ENCODE peak calls at places on chromosomes 3 and 15, in eight cellular contexts. C is left lung, X is right atrium auricular region, U is progenitor cell of endocrine pancreas, Y is endothelial cell of umbilical vein, W is osteoblast, I is endothelial cell, N is BJ. E is an unnamed sample.

GRCh38 chr3:42225486-42226363 is 40.3 kb downstream of the CCK start:
- DNase-seq in N (no peak), W (no peak), U (no peak), Y (no peak), I (no peak), X (no peak), C (no peak), E (no peak)

GRCh38 chr3:10581251-10581650 is 75.9 kb upstream of the ATP2B2 start:
- DNase-seq in W (peak; percentile 94), N (no peak), C (no peak), Y (no peak), U (no peak), I (no peak), X (no peak), E (no peak)

GRCh38 chr3:61903931-61904657 is 342.7 kb downstream of the PTPRG start:
- DNase-seq in Y (peak; percentile 34), W (peak; percentile 56), N (no peak), X (no peak), U (no peak), I (no peak), C (no peak), E (peak; percentile 3)

GRCh38 chr15:94584833-94585244 is 353.5 kb downstream of the MCTP2 start:
- DNase-seq in C (peak; percentile 35), X (no peak), I (peak; percentile 63), Y (peak; percentile 98), U (no peak), W (no peak), N (no peak), E (no peak)

GRCh38 chr3:126300761-126301481 is 56.3 kb downstream of the KLF15 start:
- DNase-seq in X (no peak), U (no peak), Y (no peak), W (no peak), I (no peak), N (no peak), C (peak; percentile 60), E (no peak)

GRCh38 chr15:56150204-56150603 is 93.5 kb downstream of the RFX7 start:
- DNase-seq in Y (no peak), W (no peak), X (no peak), U (no peak), N (no peak), I (no peak), C (no peak), E (no peak)

GRCh38 chr15:77118787-77119410 is 48.0 kb upstream of the TSPAN3 start:
- DNase-seq in U (no peak), W (no peak), Y (peak; percentile 80), I (no peak), N (peak; percentile 28), X (no peak), C (no peak), E (peak; percentile 61)

GRCh38 chr3:8840556-8840955 is 71.1 kb upstream of the OXTR start:
- DNase-seq in X (no peak), C (no peak), Y (no peak), N (no peak), W (no peak), U (no peak), I (no peak), E (no peak)

GRCh38 chr15:63598467-63599400 is 1.5 kb downstream of the FBXL22 start:
- DNase-seq in Y (peak; percentile 73), U (no peak), N (no peak), X (no peak), C (no peak), I (no peak), W (peak; percentile 71), E (no peak)

GRCh38 chr15:90001683-90002427 is 731 bp downstream of the ZNF710 start:
- DNase-seq in U (peak; percentile 38), I (peak; percentile 48), C (peak; percentile 79), N (no peak), W (peak; percentile 96), X (no peak), Y (no peak), E (peak; percentile 75)

GRCh38 chr3:107208796-107209195 is 168.4 kb upstream of the CCDC54 start:
- DNase-seq in W (no peak), C (no peak), I (no peak), U (no peak), N (no peak), X (no peak), Y (peak; percentile 51), E (no peak)

GRCh38 chr3:127478922-127479321 is 111.6 kb downstream of the TPRA1 start:
- DNase-seq in C (no peak), W (peak; percentile 35), N (no peak), I (no peak), X (no peak), U (no peak), Y (no peak), E (no peak)

GRCh38 chr3:127475364-127475763 is 115.2 kb downstream of the TPRA1 start:
- DNase-seq in W (no peak), N (no peak), X (no peak), I (no peak), Y (no peak), U (no peak), C (no peak), E (no peak)

GRCh38 chr3:127476936-127477335 is 113.6 kb downstream of the TPRA1 start:
- DNase-seq in N (no peak), C (no peak), U (no peak), X (no peak), Y (no peak), W (peak; percentile 56), I (no peak), E (no peak)

GRCh38 chr3:127475975-127476374 is 114.6 kb downstream of the TPRA1 start:
- DNase-seq in X (no peak), I (no peak), Y (no peak), U (no peak), N (no peak), W (peak; percentile 66), C (no peak), E (no peak)

DNA sequence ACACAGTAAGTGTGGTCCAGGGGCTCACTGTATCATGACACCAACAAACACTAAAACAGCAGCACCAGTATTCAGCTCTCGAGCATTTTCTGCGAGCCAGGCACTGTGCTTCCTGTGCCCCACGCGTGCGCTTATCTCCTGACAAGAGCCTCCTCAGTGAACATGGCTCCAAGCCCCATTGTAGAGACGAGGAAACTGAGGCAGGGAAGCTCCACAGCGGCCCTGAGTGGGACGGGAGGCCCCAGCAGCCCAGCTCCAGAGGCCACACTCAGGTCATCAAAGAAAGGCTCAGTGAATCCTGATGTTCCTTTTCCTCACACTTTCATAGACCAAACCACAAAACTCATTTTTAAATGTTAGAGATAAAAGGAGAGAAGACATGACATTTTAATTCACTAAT is 113.1 kb downstream of the TPRA1 start:
- DNase-seq in W (peak; percentile 52), U (no peak), C (no peak), Y (no peak), N (no peak), I (no peak), X (no peak), E (no peak)
- TF ChIP-seq CTCF in W (no peak), U (no peak), C (no peak), Y (no peak), N (no peak), I (no peak), X (no peak), E (no peak)

GRCh38 chr3:184133840-184134745 is 1.1 kb upstream of the EIF2B5 start:
- DNase-seq in I (peak; percentile 72), N (no peak), Y (peak; percentile 79), U (peak; percentile 61), C (peak; percentile 90), W (peak; percentile 87), X (peak; percentile 90), E (peak; percentile 73)

GRCh38 chr3:184132947-184133346 is 2.2 kb upstream of the EIF2B5 start:
- DNase-seq in Y (no peak), X (no peak), I (no peak), N (no peak), W (no peak), C (no peak), U (no peak), E (no peak)

GRCh38 chr3:184134746-184135148 is 411 bp upstream of the EIF2B5 start:
- DNase-seq in Y (no peak), C (no peak), I (no peak), X (no peak), N (no peak), W (no peak), U (no peak), E (no peak)

GRCh38 chr3:184126006-184126405 is 9.2 kb upstream of the EIF2B5 start:
- DNase-seq in N (no peak), U (no peak), C (no peak), W (no peak), Y (no peak), I (no peak), X (no peak), E (no peak)

DNA sequence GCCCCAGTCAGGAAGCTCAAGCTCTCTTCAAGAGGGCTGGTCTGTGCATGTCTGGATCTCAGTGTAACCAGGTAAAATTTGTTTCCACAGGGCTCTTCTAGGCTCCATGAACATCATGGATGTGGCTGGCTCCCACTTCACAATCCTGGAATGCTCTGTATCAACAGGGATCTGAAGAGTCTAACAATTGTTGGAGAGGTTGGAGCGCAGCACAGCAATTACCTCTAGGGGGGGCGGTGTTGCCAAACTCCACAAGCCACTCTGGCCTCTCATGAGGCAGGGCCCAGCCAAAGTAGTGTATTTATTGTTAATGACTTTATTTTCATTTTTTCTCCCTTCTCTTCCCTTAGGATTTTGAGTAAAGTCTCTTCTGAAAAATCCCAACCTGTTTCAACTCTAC is 6.1 kb upstream of the EIF2B5 start:
- DNase-seq in X (no peak), U (no peak), I (peak; percentile 47), C (peak; percentile 47), N (no peak), Y (peak; percentile 36), W (peak; percentile 79), E (no peak)
- TF ChIP-seq CTCF in X (no peak), U (peak; percentile 45), I (peak; percentile 41), C (peak; percentile 26), N (peak; percentile 56), Y (peak; percentile 45), W (peak; percentile 61), E (no peak)

GRCh38 chr3:27110020-27110419 is 259.2 kb downstream of the NEK10 start:
- DNase-seq in N (no peak), I (no peak), W (no peak), U (no peak), C (no peak), Y (no peak), X (no peak), E (no peak)

GRCh38 chr3:27108322-27108721 is 260.9 kb downstream of the NEK10 start:
- DNase-seq in I (no peak), N (no peak), X (no peak), W (no peak), Y (no peak), U (no peak), C (no peak), E (no peak)

DNA sequence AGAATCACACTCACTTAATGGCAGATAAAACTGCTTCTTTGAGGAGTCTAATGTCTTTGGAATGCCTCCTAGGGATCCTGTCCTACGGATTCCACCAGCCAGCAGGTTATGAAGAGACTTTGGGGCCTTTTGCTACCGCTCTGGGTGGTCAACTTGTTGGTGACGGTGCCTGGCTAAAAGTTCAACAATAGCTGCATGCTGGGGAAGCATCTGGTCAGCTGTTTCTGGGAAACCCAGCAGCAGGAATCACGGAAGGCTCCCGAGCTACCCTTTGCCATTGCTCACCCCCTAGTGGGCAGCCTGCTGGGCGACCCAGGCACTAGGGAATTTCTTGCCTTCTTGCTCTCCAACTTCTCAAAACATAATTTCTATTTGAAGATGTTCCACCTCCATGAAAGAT is 263.3 kb downstream of the NEK10 start:
- DNase-seq in I (peak; percentile 59), N (no peak), C (no peak), X (no peak), Y (no peak), U (no peak), W (peak; percentile 10), E (no peak)
- TF ChIP-seq CTCF in I (peak; percentile 20), N (peak; percentile 27), C (no peak), X (no peak), Y (peak; percentile 26), U (peak; percentile 56), W (no peak), E (no peak)

GRCh38 chr3:52062499-52062898 is 6.1 kb upstream of the DUSP7 start:
- DNase-seq in W (peak; percentile 99), I (no peak), Y (peak; percentile 54), N (peak; percentile 80), C (peak; percentile 83), X (peak; percentile 83), U (no peak), E (peak; percentile 91)
- TF ChIP-seq CTCF in W (no peak), I (no peak), Y (no peak), N (no peak), C (no peak), X (no peak), U (no peak), E (no peak)

E was measured in RWPE1.